ENCODE peak calls at places on chromosome 20, in ten cellular contexts. H is NCI-H1092 treated with DMSO at 0.1 percent for 48 hours, C is NB4, K is NCI-H1417, V is NCI-H526 treated with DMSO at 0.1 percent for 48 hours, S is B cell, T is NCI-H460, D is T-helper 2 cell, Q is H4, X is HS-27A. Z is an unnamed sample.
A peak's percentile ranks its signal among the peaks of the same experiment; 100 is the strongest.

GRCh38 chr20:34337982-34338756 is 24.9 kb upstream of the ITCH start:
- DNase-seq in D (no peak), V (no peak), X (no peak), S (no peak), C (no peak), Q (no peak), T (no peak), H (no peak), K (no peak), Z (no peak)

GRCh38 chr20:3010985-3011723 is 32.3 kb upstream of the GNRH2 start:
- DNase-seq in K (peak; percentile 54), X (no peak), Q (no peak), S (no peak), T (no peak), D (peak; percentile 81), H (no peak), V (no peak), C (no peak), Z (peak; percentile 37)

GRCh38 chr20:47464380-47465101 is 37.1 kb upstream of the NCOA3 start:
- DNase-seq in T (peak; percentile 99), S (no peak), D (no peak), Q (peak; percentile 91), K (no peak), H (no peak), V (no peak), X (peak; percentile 99), C (no peak), Z (peak; percentile 99)

GRCh38 chr20:4522310-4522709 is 199.4 kb upstream of the PRND start:
- DNase-seq in V (no peak), D (no peak), X (no peak), K (no peak), C (no peak), T (no peak), S (no peak), Q (no peak), H (no peak), Z (no peak)

GRCh38 chr20:57428611-57429496 is 37.7 kb downstream of the RBM38 start:
- DNase-seq in T (no peak), S (no peak), V (peak; percentile 84), H (no peak), K (no peak), X (no peak), Q (no peak), D (no peak), C (no peak), Z (no peak)

GRCh38 chr20:51768759-51769517 is 748 bp upstream of the ATP9A start:
- DNase-seq in S (no peak), H (no peak), K (no peak), D (no peak), X (no peak), Q (no peak), T (no peak), V (peak; percentile 36), C (no peak), Z (no peak)

GRCh38 chr20:37071481-37071911 is 24.3 kb downstream of the RBL1 start:
- DNase-seq in V (no peak), S (no peak), K (no peak), C (no peak), T (no peak), X (no peak), H (no peak), Q (peak; percentile 41), D (peak; percentile 50), Z (peak; percentile 55)

GRCh38 chr20:58660855-58661254 is 9.8 kb downstream of the STX16 start:
- DNase-seq in C (no peak), T (no peak), V (no peak), S (no peak), H (no peak), K (no peak), Q (no peak), X (no peak), D (peak; percentile 13), Z (no peak)

GRCh38 chr20:36116813-36117441 is 37.6 kb upstream of the EPB41L1 start:
- DNase-seq in D (no peak), Q (no peak), T (no peak), C (peak; percentile 36), K (no peak), X (peak; percentile 57), V (no peak), H (no peak), S (no peak), Z (peak; percentile 86)

GRCh38 chr20:38435555-38435939 is 419 bp upstream of the SNHG17 start:
- DNase-seq in D (no peak), X (no peak), T (no peak), C (no peak), K (no peak), S (no peak), H (no peak), Q (no peak), V (no peak), Z (peak; percentile 81)

GRCh38 chr20:2794866-2795447 is 5.5 kb downstream of the CPXM1 start:
- DNase-seq in H (no peak), D (no peak), K (no peak), Q (no peak), V (no peak), S (no peak), C (no peak), X (no peak), T (no peak), Z (no peak)

GRCh38 chr20:37257530-37257929 is 4.1 kb downstream of the GHRH start:
- DNase-seq in S (no peak), K (no peak), H (no peak), Q (no peak), T (no peak), D (no peak), X (no peak), C (no peak), V (no peak), Z (no peak)

GRCh38 chr20:13857961-13858360 is 73.1 kb downstream of the NDUFAF5 start:
- DNase-seq in V (no peak), K (no peak), C (no peak), D (no peak), S (no peak), H (peak; percentile 69), X (no peak), T (no peak), Q (no peak), Z (peak; percentile 38)

GRCh38 chr20:47574616-47575401 is 73.1 kb downstream of the NCOA3 start:
- DNase-seq in X (no peak), T (peak; percentile 19), Q (no peak), V (peak; percentile 99), D (peak; percentile 58), H (peak; percentile 84), C (peak; percentile 32), S (no peak), K (no peak), Z (peak; percentile 45)

GRCh38 chr20:45044084-45044573 is 56.8 kb downstream of the KCNS1 start:
- DNase-seq in D (peak; percentile 79), S (peak; percentile 31), X (peak; percentile 72), V (peak; percentile 67), K (peak; percentile 70), H (peak; percentile 52), C (peak; percentile 84), Q (peak; percentile 73), T (peak; percentile 75), Z (peak; percentile 86)

GRCh38 chr20:10474606-10475184 is 39.6 kb downstream of the SLX4IP start:
- DNase-seq in X (no peak), S (no peak), Q (no peak), C (peak; percentile 87), D (no peak), V (no peak), H (no peak), T (no peak), K (no peak), Z (peak; percentile 44)

GRCh38 chr20:48538058-48538825 is 289.6 kb downstream of the PREX1 start:
- DNase-seq in K (no peak), X (peak; percentile 49), Q (peak; percentile 44), D (no peak), C (no peak), H (no peak), S (no peak), V (no peak), T (no peak), Z (peak; percentile 2)

GRCh38 chr20:63481503-63481902 is 9.0 kb upstream of the KCNQ2 start:
- DNase-seq in C (no peak), K (no peak), T (no peak), D (no peak), S (no peak), X (no peak), Q (no peak), H (no peak), V (no peak), Z (no peak)

GRCh38 chr20:6525447-6526303 is 241.8 kb upstream of the BMP2 start:
- DNase-seq in C (peak; percentile 69), T (no peak), K (no peak), V (no peak), D (no peak), H (no peak), Q (no peak), X (no peak), S (no peak), Z (peak; percentile 48)

GRCh38 chr20:37426978-37427377 is 81.0 kb downstream of the SRC start:
- DNase-seq in S (no peak), X (no peak), D (no peak), C (no peak), K (no peak), T (no peak), Q (no peak), V (no peak), H (no peak), Z (no peak)

GRCh38 chr20:20677186-20677585 is 35.3 kb downstream of the RALGAPA2 start:
- DNase-seq in Q (no peak), D (no peak), X (no peak), V (peak; percentile 49), C (no peak), K (no peak), T (no peak), S (no peak), H (no peak), Z (peak; percentile 17)

GRCh38 chr20:34090645-34091044 is 21.4 kb downstream of the EIF2S2 start:
- DNase-seq in V (no peak), C (no peak), S (no peak), T (no peak), X (no peak), H (no peak), Q (no peak), K (no peak), D (no peak), Z (no peak)

GRCh38 chr20:34922654-34923381 is 32.8 kb downstream of the GSS start:
- DNase-seq in T (peak; percentile 64), Q (peak; percentile 31), K (no peak), H (no peak), C (no peak), V (no peak), X (peak; percentile 72), D (no peak), S (no peak), Z (peak; percentile 81)

GRCh38 chr20:40056186-40056585 is 632.9 kb downstream of the MAFB start:
- DNase-seq in V (no peak), C (no peak), Q (no peak), D (no peak), X (no peak), K (no peak), T (no peak), H (no peak), S (no peak), Z (no peak)

GRCh38 chr20:23225407-23226060 is 125.1 kb upstream of the NXT1 start:
- DNase-seq in D (no peak), H (no peak), K (no peak), Q (peak; percentile 90), T (peak; percentile 47), C (peak; percentile 100), X (no peak), S (no peak), V (no peak), Z (peak; percentile 96)

GRCh38 chr20:49637238-49637637 is 69.3 kb upstream of the PTGIS start:
- DNase-seq in X (no peak), C (no peak), S (no peak), K (no peak), T (no peak), H (no peak), D (no peak), Q (no peak), V (no peak), Z (no peak)

GRCh38 chr20:14134004-14134403 is 138.7 kb downstream of the MACROD2 start:
- DNase-seq in C (no peak), D (no peak), K (no peak), X (no peak), V (no peak), S (no peak), T (no peak), H (no peak), Q (no peak), Z (no peak)

GRCh38 chr20:61976650-61977332 is 88.9 kb downstream of the TAF4 start:
- DNase-seq in H (peak; percentile 21), Q (no peak), K (no peak), X (no peak), D (no peak), S (no peak), T (no peak), V (no peak), C (no peak), Z (no peak)

Z was measured in fibroblast of mammary gland.